ENCODE peak calls at places on chromosomes 5 and 9, in seven cellular contexts. One of them, this sample, is unnamed.

GRCh38 chr5:27830551-27830950 is 792.2 kb upstream of the CDH9 start:
- DNase-seq in fibroblast of lung: peak
- DNase-seq in breast epithelium: no peak
- DNase-seq in spleen: no peak
- DNase-seq in OCI-LY7: no peak
- DNase-seq in ovary: no peak
- DNase-seq in endothelial cell: no peak
- DNase-seq in this sample: no peak

GRCh38 chr5:159178978-159179377 is 30.4 kb downstream of the RNF145 start:
- DNase-seq in fibroblast of lung: peak
- DNase-seq in breast epithelium: no peak
- DNase-seq in spleen: no peak
- DNase-seq in OCI-LY7: no peak
- DNase-seq in ovary: no peak
- DNase-seq in endothelial cell: no peak
- DNase-seq in this sample: no peak

GRCh38 chr9:116152941-116153764 is 438 bp upstream of the PAPPA start:
- DNase-seq in fibroblast of lung: peak
- DNase-seq in breast epithelium: no peak
- DNase-seq in spleen: no peak
- DNase-seq in OCI-LY7: no peak
- DNase-seq in ovary: peak
- DNase-seq in endothelial cell: no peak
- DNase-seq in this sample: no peak

GRCh38 chr5:10456583-10457562 is 15.2 kb downstream of the ROPN1L start:
- DNase-seq in fibroblast of lung: peak
- DNase-seq in breast epithelium: no peak
- DNase-seq in spleen: peak
- DNase-seq in OCI-LY7: no peak
- DNase-seq in ovary: no peak
- DNase-seq in endothelial cell: no peak
- DNase-seq in this sample: no peak

GRCh38 chr5:77893225-77893860 is 117.2 kb upstream of the TBCA start:
- DNase-seq in fibroblast of lung: peak
- DNase-seq in breast epithelium: no peak
- DNase-seq in spleen: no peak
- DNase-seq in OCI-LY7: no peak
- DNase-seq in ovary: no peak
- DNase-seq in endothelial cell: no peak
- DNase-seq in this sample: no peak

GRCh38 chr9:130245474-130245873 is 20.1 kb upstream of the HMCN2 start:
- DNase-seq in fibroblast of lung: no peak
- DNase-seq in breast epithelium: no peak
- DNase-seq in spleen: no peak
- DNase-seq in OCI-LY7: no peak
- DNase-seq in ovary: no peak
- DNase-seq in endothelial cell: no peak
- DNase-seq in this sample: no peak

GRCh38 chr5:14143843-14144585 is 872 bp downstream of the TRIO start:
- DNase-seq in fibroblast of lung: peak
- DNase-seq in breast epithelium: no peak
- DNase-seq in spleen: peak
- DNase-seq in OCI-LY7: peak
- DNase-seq in ovary: peak
- DNase-seq in endothelial cell: peak
- DNase-seq in this sample: peak

GRCh38 chr9:22211588-22212360 is 202.7 kb upstream of the CDKN2B start:
- DNase-seq in fibroblast of lung: peak
- DNase-seq in breast epithelium: no peak
- DNase-seq in spleen: no peak
- DNase-seq in OCI-LY7: no peak
- DNase-seq in ovary: no peak
- DNase-seq in endothelial cell: no peak
- DNase-seq in this sample: no peak

GRCh38 chr9:107927276-107927675 is 437.7 kb upstream of the KLF4 start:
- DNase-seq in fibroblast of lung: no peak
- DNase-seq in breast epithelium: no peak
- DNase-seq in spleen: no peak
- DNase-seq in OCI-LY7: no peak
- DNase-seq in ovary: no peak
- DNase-seq in endothelial cell: no peak
- DNase-seq in this sample: no peak

GRCh38 chr9:136508729-136509500 is 26.1 kb upstream of the SEC16A start:
- DNase-seq in fibroblast of lung: no peak
- DNase-seq in breast epithelium: no peak
- DNase-seq in spleen: no peak
- DNase-seq in OCI-LY7: no peak
- DNase-seq in ovary: no peak
- DNase-seq in endothelial cell: no peak
- DNase-seq in this sample: no peak

GRCh38 chr5:95838001-95838520 is 15.5 kb upstream of the GLRX start:
- DNase-seq in fibroblast of lung: no peak
- DNase-seq in breast epithelium: no peak
- DNase-seq in spleen: no peak
- DNase-seq in OCI-LY7: no peak
- DNase-seq in ovary: no peak
- DNase-seq in endothelial cell: no peak
- DNase-seq in this sample: no peak

GRCh38 chr9:92715488-92716231 is 45.7 kb upstream of the IPPK start:
- DNase-seq in fibroblast of lung: peak
- DNase-seq in breast epithelium: no peak
- DNase-seq in spleen: peak
- DNase-seq in OCI-LY7: no peak
- DNase-seq in ovary: peak
- DNase-seq in endothelial cell: no peak
- DNase-seq in this sample: no peak

GRCh38 chr9:94623253-94623652 is 16.1 kb downstream of the FBP1 start:
- DNase-seq in fibroblast of lung: peak
- DNase-seq in breast epithelium: peak
- DNase-seq in spleen: peak
- DNase-seq in OCI-LY7: peak
- DNase-seq in ovary: no peak
- DNase-seq in endothelial cell: peak
- DNase-seq in this sample: no peak

GRCh38 chr9:98037362-98037761 is 19.2 kb upstream of the NANS start:
- DNase-seq in fibroblast of lung: peak
- DNase-seq in breast epithelium: no peak
- DNase-seq in spleen: no peak
- DNase-seq in OCI-LY7: no peak
- DNase-seq in ovary: no peak
- DNase-seq in endothelial cell: no peak
- DNase-seq in this sample: no peak

GRCh38 chr9:75993434-75993833 is 103.0 kb downstream of the PCSK5 start:
- DNase-seq in fibroblast of lung: peak
- DNase-seq in breast epithelium: no peak
- DNase-seq in spleen: no peak
- DNase-seq in OCI-LY7: no peak
- DNase-seq in ovary: no peak
- DNase-seq in endothelial cell: no peak
- DNase-seq in this sample: no peak

GRCh38 chr5:134509308-134510040 is 16.0 kb upstream of the JADE2 start:
- DNase-seq in fibroblast of lung: peak
- DNase-seq in breast epithelium: peak
- DNase-seq in spleen: peak
- DNase-seq in OCI-LY7: no peak
- DNase-seq in ovary: no peak
- DNase-seq in endothelial cell: no peak
- DNase-seq in this sample: no peak

GRCh38 chr9:36148652-36149051 is 12.1 kb downstream of the GLIPR2 start:
- DNase-seq in fibroblast of lung: peak
- DNase-seq in breast epithelium: peak
- DNase-seq in spleen: peak
- DNase-seq in OCI-LY7: no peak
- DNase-seq in ovary: peak
- DNase-seq in endothelial cell: no peak
- DNase-seq in this sample: no peak

GRCh38 chr5:64690417-64691151 is at the start of gene SHISAL2B:
- DNase-seq in fibroblast of lung: peak
- DNase-seq in breast epithelium: no peak
- DNase-seq in spleen: peak
- DNase-seq in OCI-LY7: no peak
- DNase-seq in ovary: peak
- DNase-seq in endothelial cell: peak
- DNase-seq in this sample: no peak

GRCh38 chr9:129400001-129400970 is 220.6 kb downstream of the C9orf50 start:
- DNase-seq in fibroblast of lung: no peak
- DNase-seq in breast epithelium: no peak
- DNase-seq in spleen: peak
- DNase-seq in OCI-LY7: no peak
- DNase-seq in ovary: peak
- DNase-seq in endothelial cell: no peak
- DNase-seq in this sample: no peak

GRCh38 chr5:34632805-34633414 is 23.2 kb upstream of the RAI14 start:
- DNase-seq in fibroblast of lung: peak
- DNase-seq in breast epithelium: no peak
- DNase-seq in spleen: no peak
- DNase-seq in OCI-LY7: no peak
- DNase-seq in ovary: peak
- DNase-seq in endothelial cell: no peak
- DNase-seq in this sample: no peak

GRCh38 chr5:39367711-39368110 is 3.4 kb upstream of the C9 start:
- DNase-seq in fibroblast of lung: no peak
- DNase-seq in breast epithelium: no peak
- DNase-seq in spleen: no peak
- DNase-seq in OCI-LY7: no peak
- DNase-seq in ovary: no peak
- DNase-seq in endothelial cell: no peak
- DNase-seq in this sample: no peak

GRCh38 chr9:114697951-114698351 is 16.0 kb upstream of the TEX48 start:
- DNase-seq in fibroblast of lung: no peak
- DNase-seq in breast epithelium: no peak
- DNase-seq in spleen: no peak
- DNase-seq in OCI-LY7: no peak
- DNase-seq in ovary: no peak
- DNase-seq in endothelial cell: no peak
- DNase-seq in this sample: no peak

GRCh38 chr5:26121343-26121742 is 917.0 kb downstream of the CDH9 start:
- DNase-seq in fibroblast of lung: no peak
- DNase-seq in breast epithelium: no peak
- DNase-seq in spleen: no peak
- DNase-seq in OCI-LY7: no peak
- DNase-seq in ovary: no peak
- DNase-seq in endothelial cell: peak
- DNase-seq in this sample: no peak

DNA sequence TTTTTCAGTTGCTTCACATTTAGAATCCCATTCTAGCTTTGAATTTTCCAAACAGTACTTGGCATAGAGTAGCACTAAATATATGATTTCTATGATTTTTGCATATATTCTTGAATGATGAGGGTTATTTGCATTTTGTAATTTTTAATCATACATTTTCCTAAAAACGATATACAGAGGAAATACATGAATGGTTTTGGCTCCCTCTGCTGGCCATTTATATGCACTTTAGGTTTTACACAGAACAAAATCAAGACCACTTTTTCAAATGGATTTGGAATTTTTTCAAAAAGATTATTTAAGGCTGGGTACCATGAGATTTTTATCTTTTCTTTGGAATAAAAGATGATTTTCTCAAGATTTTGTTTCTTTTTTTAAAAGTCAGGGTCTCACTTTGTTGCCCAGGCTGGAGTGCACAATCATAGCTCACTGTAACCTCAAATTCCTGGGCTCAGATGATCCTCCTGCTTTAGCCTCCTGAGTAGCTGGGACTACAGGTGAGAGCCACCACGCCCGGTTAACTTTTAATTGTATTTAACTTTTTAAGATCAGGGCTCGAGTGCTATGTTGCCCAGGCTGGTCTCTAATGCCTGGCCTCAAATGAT is 16.7 kb upstream of the COMMD10 start:
- DNase-seq in fibroblast of lung: peak
- DNase-seq in breast epithelium: no peak
- DNase-seq in spleen: no peak
- DNase-seq in OCI-LY7: peak
- DNase-seq in ovary: no peak
- DNase-seq in endothelial cell: peak
- DNase-seq in this sample: no peak
- TF ChIP-seq CTCF in fibroblast of lung: peak
- TF ChIP-seq CTCF in breast epithelium: peak
- TF ChIP-seq CTCF in spleen: peak
- TF ChIP-seq CTCF in OCI-LY7: peak
- TF ChIP-seq CTCF in ovary: peak
- TF ChIP-seq CTCF in endothelial cell: peak
- TF ChIP-seq CTCF in this sample: peak

DNA sequence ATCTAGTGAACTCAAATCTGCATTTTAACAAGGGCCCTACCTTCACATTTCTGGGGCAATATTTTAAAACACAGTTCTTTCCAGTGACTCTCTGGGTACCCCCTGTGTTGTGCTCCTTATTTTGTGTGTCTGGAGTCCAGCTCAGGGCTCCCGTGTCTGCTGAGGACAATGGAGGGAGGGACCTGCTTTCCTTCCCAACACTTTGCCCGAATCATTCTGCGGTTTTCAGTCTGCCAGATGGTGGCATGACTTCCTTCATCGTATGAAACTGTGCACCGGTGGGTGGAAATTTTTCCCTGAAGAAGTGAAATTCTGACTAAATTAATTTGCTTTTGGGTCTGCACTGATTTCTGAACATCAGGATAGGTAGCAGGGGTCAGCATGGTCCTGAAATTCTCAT is 153.6 kb upstream of the CD180 start:
- DNase-seq in fibroblast of lung: no peak
- DNase-seq in breast epithelium: no peak
- DNase-seq in spleen: no peak
- DNase-seq in OCI-LY7: no peak
- DNase-seq in ovary: no peak
- DNase-seq in endothelial cell: no peak
- DNase-seq in this sample: no peak
- TF ChIP-seq CTCF in fibroblast of lung: no peak
- TF ChIP-seq CTCF in breast epithelium: no peak
- TF ChIP-seq CTCF in spleen: no peak
- TF ChIP-seq CTCF in OCI-LY7: no peak
- TF ChIP-seq CTCF in ovary: no peak
- TF ChIP-seq CTCF in endothelial cell: no peak
- TF ChIP-seq CTCF in this sample: no peak

GRCh38 chr5:81151546-81151945 is 81.6 kb upstream of the CKMT2 start:
- DNase-seq in fibroblast of lung: peak
- DNase-seq in breast epithelium: no peak
- DNase-seq in spleen: no peak
- DNase-seq in OCI-LY7: no peak
- DNase-seq in ovary: no peak
- DNase-seq in endothelial cell: no peak
- DNase-seq in this sample: no peak
- TF ChIP-seq CTCF in fibroblast of lung: no peak
- TF ChIP-seq CTCF in breast epithelium: no peak
- TF ChIP-seq CTCF in spleen: no peak
- TF ChIP-seq CTCF in OCI-LY7: no peak
- TF ChIP-seq CTCF in ovary: no peak
- TF ChIP-seq CTCF in endothelial cell: no peak
- TF ChIP-seq CTCF in this sample: no peak

DNA sequence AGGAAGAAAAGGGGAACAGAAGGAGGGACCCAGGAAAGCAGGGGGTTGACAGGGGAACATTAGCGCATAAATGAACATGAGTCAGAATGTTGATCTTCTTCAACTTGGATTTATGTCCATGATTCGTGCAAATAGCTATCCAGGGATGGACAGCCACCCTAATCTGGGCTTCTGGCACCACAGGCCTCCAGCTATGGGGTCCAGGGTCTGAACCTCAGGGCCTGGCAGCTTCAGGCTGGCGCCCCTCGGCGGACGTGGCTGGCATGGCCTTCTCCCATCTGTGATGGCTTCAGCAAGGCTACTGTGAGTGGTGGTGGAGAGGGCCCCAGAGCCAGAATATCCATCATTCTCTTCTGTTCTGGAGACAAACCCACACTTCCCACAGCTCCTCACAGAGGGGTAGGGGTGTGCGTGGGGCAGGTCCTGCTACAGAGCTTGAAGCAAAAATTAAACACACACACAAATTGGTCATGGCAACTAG is 9.5 kb downstream of the GPX3 start:
- DNase-seq in fibroblast of lung: no peak
- DNase-seq in breast epithelium: no peak
- DNase-seq in spleen: no peak
- DNase-seq in OCI-LY7: no peak
- DNase-seq in ovary: no peak
- DNase-seq in endothelial cell: no peak
- DNase-seq in this sample: no peak
- TF ChIP-seq CTCF in fibroblast of lung: no peak
- TF ChIP-seq CTCF in breast epithelium: no peak
- TF ChIP-seq CTCF in spleen: no peak
- TF ChIP-seq CTCF in OCI-LY7: no peak
- TF ChIP-seq CTCF in ovary: no peak
- TF ChIP-seq CTCF in endothelial cell: no peak
- TF ChIP-seq CTCF in this sample: no peak

This sample was measured in activated B cell treated with CpG ODN at 0.5 μM for 24 hours.